ENCODE peak calls at places on chromosomes 4 and X, in four cellular contexts. B is adrenal gland, Y is GM12864, M is AG04449. H is an unnamed sample.

GRCh38 chr4:182307746-182308145 is 64.5 kb downstream of the TENM3 start:
- DNase-seq in B (peak), Y (no peak), M (peak), H (peak)

GRCh38 chr4:31234494-31234893 is 514.3 kb downstream of the PCDH7 start:
- DNase-seq in B (no peak), Y (no peak), M (no peak), H (no peak)

GRCh38 chr4:21469438-21470032 is 479.0 kb downstream of the KCNIP4 start:
- DNase-seq in B (no peak), Y (no peak), M (no peak), H (no peak)

GRCh38 chrX:13747836-13748235 is 13.3 kb downstream of the OFD1 start:
- DNase-seq in B (peak), Y (no peak), M (no peak), H (peak)

GRCh38 chrX:96611619-96612362 is 72.9 kb upstream of the DIAPH2 start:
- DNase-seq in B (no peak), Y (no peak), M (peak), H (no peak)

GRCh38 chrX:5526191-5526590 is 702.5 kb downstream of the NLGN4X start:
- DNase-seq in B (no peak), Y (no peak), M (no peak), H (no peak)

GRCh38 chrX:22577181-22577580 is 304.5 kb downstream of the CBLL2 start:
- DNase-seq in B (no peak), Y (no peak), M (peak), H (no peak)

GRCh38 chr4:39036172-39036571 is 4.0 kb upstream of the TMEM156 start:
- DNase-seq in B (no peak), Y (no peak), M (peak), H (peak)

GRCh38 chr4:176735300-176735699 is 57.4 kb downstream of the VEGFC start:
- DNase-seq in B (no peak), Y (no peak), M (no peak), H (no peak)

GRCh38 chrX:107731831-107732502 is 43.6 kb downstream of the TSC22D3 start:
- DNase-seq in B (peak), Y (no peak), M (no peak), H (peak)

GRCh38 chr4:173281420-173282333 is 52.5 kb downstream of the HMGB2 start:
- DNase-seq in B (no peak), Y (no peak), M (no peak), H (no peak)

DNA sequence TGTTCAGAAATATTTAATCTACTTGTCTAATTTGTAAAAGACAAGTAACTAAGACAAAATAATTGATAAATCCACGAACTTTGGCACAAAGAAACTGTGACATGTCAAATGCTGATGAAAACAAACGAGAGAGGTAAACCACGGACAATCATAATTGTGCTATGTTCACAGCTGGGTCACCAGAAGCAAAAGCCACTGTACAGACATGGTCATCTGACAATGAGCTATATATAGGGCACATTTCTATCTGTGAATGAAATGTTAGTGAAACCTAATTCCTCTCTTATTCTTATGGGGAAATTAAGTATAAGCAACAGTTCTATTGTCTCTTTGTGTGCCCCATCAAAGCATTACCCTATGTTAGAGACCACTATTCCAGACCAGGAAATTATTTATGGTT is 444.0 kb upstream of the TRAM1L1 start:
- DNase-seq in B (no peak), Y (no peak), M (no peak), H (no peak)
- H3K4me3 ChIP-seq in B (no peak), Y (no peak), M (no peak), H (no peak)

GRCh38 chr4:97867557-97868091 is 275.7 kb downstream of the STPG2 start:
- DNase-seq in B (no peak), Y (no peak), M (no peak), H (no peak)
- H3K4me3 ChIP-seq in B (no peak), Y (no peak), M (no peak), H (no peak)

DNA sequence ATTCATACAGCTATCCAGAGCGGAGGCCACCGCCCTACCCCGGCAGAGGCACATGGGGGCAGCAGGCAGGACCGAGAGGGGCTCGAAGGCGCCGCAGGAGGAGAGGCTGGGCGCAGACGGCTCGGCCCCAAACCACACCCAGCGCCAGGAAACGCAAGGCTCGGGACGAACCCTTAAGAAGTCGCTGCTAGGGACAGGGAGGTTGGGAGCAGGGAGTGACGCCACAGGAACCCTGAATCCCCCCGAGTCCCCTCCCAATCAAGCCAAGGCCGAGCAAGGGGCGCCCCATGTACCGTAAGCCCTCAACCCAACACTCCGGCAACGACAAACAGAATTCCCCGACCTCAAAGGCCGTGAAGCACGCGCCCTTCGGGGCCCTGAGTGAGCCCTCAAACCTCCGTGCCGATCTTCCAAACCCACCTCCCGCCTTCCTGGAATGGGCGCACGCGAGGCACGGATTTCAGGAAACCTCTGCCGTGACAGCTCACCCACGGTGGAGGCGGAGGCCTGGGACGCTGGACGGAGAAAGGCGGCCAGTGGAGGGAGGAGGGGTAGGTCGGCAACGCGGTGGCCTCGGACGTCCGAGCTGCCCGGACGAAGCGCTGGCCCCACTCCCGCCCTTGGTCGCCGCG is 1.8 kb downstream of the ZFYVE28 start:
- DNase-seq in B (no peak), Y (no peak), M (no peak), H (no peak)
- H3K4me3 ChIP-seq in B (no peak), Y (peak), M (peak), H (no peak)

GRCh38 chr4:139857977-139858376 is 192.4 kb downstream of the MGST2 start:
- DNase-seq in B (no peak), Y (no peak), M (no peak), H (no peak)
- H3K4me3 ChIP-seq in B (no peak), Y (no peak), M (no peak), H (no peak)

GRCh38 chr4:1675802-1676137 is 8.3 kb downstream of the FAM53A start:
- DNase-seq in B (no peak), Y (no peak), M (no peak), H (no peak)

GRCh38 chr4:1676605-1677525 is 7.2 kb downstream of the FAM53A start:
- DNase-seq in B (no peak), Y (no peak), M (no peak), H (no peak)

GRCh38 chr4:1673671-1674070 is 10.4 kb downstream of the FAM53A start:
- DNase-seq in B (no peak), Y (no peak), M (no peak), H (no peak)

GRCh38 chr4:1675136-1675801 is 8.8 kb downstream of the FAM53A start:
- DNase-seq in B (no peak), Y (no peak), M (no peak), H (no peak)

DNA sequence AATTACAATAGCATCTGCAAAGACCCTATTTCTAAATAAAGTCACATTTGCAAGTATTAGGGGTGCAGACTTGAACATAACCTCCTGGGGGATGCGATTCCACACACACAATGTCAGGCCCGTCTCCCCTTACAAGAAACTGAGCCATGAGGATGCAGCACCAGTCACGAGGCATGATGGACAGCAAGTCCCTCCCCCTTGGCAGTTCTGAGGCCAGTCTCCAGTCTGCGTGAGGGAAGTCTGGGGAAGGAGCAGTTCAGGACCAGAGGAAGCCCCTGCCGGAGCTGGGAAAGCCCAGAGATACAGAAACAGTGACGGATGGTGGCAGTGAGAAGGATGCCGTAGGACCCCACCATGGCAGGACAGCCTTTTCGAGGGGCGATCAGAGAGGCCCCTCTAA is 9.4 kb downstream of the FAM53A start:
- DNase-seq in B (no peak), Y (no peak), M (no peak), H (no peak)
- H3K4me3 ChIP-seq in B (no peak), Y (no peak), M (no peak), H (no peak)

DNA sequence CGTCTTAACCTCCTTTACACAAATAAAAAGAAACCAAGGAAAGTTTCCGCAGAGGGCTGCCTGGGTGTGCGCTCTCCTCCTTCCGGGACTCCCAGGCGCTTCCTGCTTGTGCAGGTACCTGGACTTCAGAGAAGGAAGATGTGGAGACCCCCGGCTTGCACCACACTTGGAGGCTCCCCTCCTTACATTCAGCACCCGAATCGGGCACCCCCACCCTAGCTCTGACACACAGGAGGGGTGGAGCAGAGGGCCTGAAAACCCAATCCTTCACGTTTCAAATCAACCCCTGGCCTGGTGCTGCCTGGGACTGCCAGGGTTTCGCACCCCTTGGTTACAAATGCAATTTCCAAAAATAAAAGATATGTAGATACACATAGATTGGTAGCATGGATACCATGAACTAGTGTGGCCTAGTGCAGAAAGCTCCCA is 3.1 kb downstream of the NKX3-2 start:
- DNase-seq in B (no peak), Y (no peak), M (no peak), H (no peak)
- H3K4me3 ChIP-seq in B (no peak), Y (no peak), M (no peak), H (no peak)

GRCh38 chr4:153530284-153530995 is 64.3 kb downstream of the TMEM131L start:
- DNase-seq in B (no peak), Y (no peak), M (no peak), H (no peak)

GRCh38 chr4:153533387-153533786 is 67.2 kb downstream of the TMEM131L start:
- DNase-seq in B (no peak), Y (no peak), M (no peak), H (no peak)

GRCh38 chr4:153530996-153531375 is 64.8 kb downstream of the TMEM131L start:
- DNase-seq in B (no peak), Y (no peak), M (no peak), H (no peak)

GRCh38 chr4:153532636-153533035 is 66.5 kb downstream of the TMEM131L start:
- DNase-seq in B (no peak), Y (no peak), M (no peak), H (no peak)

GRCh38 chr4:153532227-153532626 is 66.1 kb downstream of the TMEM131L start:
- DNase-seq in B (no peak), Y (no peak), M (no peak), H (no peak)
- H3K4me3 ChIP-seq in B (no peak), Y (no peak), M (no peak), H (no peak)

GRCh38 chr4:20266215-20267082 is 14.7 kb downstream of the SLIT2 start:
- DNase-seq in B (no peak), Y (no peak), M (no peak), H (no peak)

GRCh38 chr4:20264688-20265087 is 13.0 kb downstream of the SLIT2 start:
- DNase-seq in B (no peak), Y (no peak), M (no peak), H (no peak)

GRCh38 chr4:20271954-20272353 is 20.2 kb downstream of the SLIT2 start:
- DNase-seq in B (no peak), Y (no peak), M (no peak), H (no peak)

GRCh38 chr4:20265726-20266125 is 14.0 kb downstream of the SLIT2 start:
- DNase-seq in B (no peak), Y (no peak), M (no peak), H (no peak)

DNA sequence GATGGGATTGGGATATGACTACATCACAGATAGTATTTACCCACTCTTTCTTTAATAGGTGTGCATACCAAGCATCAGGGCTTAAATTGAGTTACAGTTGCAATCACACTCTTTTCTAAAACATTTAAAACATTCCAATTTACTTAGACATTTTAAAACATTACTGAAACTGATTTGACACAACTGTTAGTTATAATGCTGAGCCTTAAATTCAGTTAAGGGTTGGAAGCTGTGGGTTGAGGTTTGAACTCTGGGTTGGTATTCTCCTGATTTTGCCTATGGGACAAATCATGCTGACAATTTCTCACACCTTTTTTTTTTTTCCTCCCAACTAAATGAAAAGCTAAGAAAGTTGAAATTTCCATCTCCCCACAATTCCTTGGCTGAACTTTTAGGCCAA is 16.3 kb downstream of the SLIT2 start:
- DNase-seq in B (no peak), Y (no peak), M (no peak), H (no peak)
- H3K4me3 ChIP-seq in B (no peak), Y (no peak), M (no peak), H (no peak)